ENCODE peak calls at places on chromosome 3, in seven cellular contexts. G, N, Z, R, F, S and B are unnamed samples.
A peak's percentile ranks its signal among the peaks of the same experiment; 100 is the strongest.

GRCh38 chr3:112746675-112747276 is 99.9 kb downstream of the CD200R1L start:
- DNase-seq in N (no peak), S (no peak), R (no peak), Z (no peak), G (no peak), F (no peak), B (no peak)

GRCh38 chr3:46019707-46020106 is 7.6 kb downstream of the XCR1 start:
- DNase-seq in Z (peak; percentile 21), S (no peak), N (no peak), R (no peak), F (no peak), G (peak; percentile 32), B (no peak)

GRCh38 chr3:151477596-151478375 is 16.9 kb upstream of the IGSF10 start:
- DNase-seq in S (no peak), F (peak; percentile 43), G (no peak), N (no peak), R (no peak), Z (no peak), B (no peak)

GRCh38 chr3:53069422-53070068 is 23.7 kb upstream of the SFMBT1 start:
- DNase-seq in F (peak; percentile 84), G (peak; percentile 38), S (no peak), N (no peak), R (no peak), Z (no peak), B (no peak)

GRCh38 chr3:156551261-156551660 is 3.7 kb downstream of the SSR3 start:
- DNase-seq in F (no peak), N (no peak), R (no peak), G (peak; percentile 82), S (no peak), Z (no peak), B (peak; percentile 36)

GRCh38 chr3:131231710-131232348 is 149.7 kb upstream of the NUDT16 start:
- DNase-seq in G (peak; percentile 25), N (no peak), S (no peak), F (peak; percentile 2), Z (no peak), R (no peak), B (no peak)

GRCh38 chr3:44861412-44862220 is at the start of gene TMEM42:
- DNase-seq in G (peak; percentile 47), S (peak; percentile 81), Z (peak; percentile 79), N (peak; percentile 44), R (peak; percentile 64), F (peak; percentile 35), B (peak; percentile 60)

GRCh38 chr3:108569336-108569735 is 19.9 kb downstream of the CIP2A start:
- DNase-seq in Z (no peak), G (no peak), N (no peak), R (no peak), F (peak; percentile 9), S (no peak), B (no peak)

GRCh38 chr3:131260525-131260924 is 121.0 kb upstream of the NUDT16 start:
- DNase-seq in Z (no peak), N (no peak), G (no peak), S (no peak), R (no peak), F (no peak), B (no peak)

GRCh38 chr3:11784962-11785361 is 61.7 kb downstream of the TAMM41 start:
- DNase-seq in N (no peak), Z (no peak), F (no peak), R (no peak), G (no peak), S (no peak), B (no peak)